ENCODE peak calls at places on chromosome 21, in nine cellular contexts. O is RWPE2; X is IMR-90; W is lower lobe of right lung; Z is heart left ventricle; N is mammary epithelial cell; P is aorta; M is astrocyte; R is effector memory CD4-positive, alpha-beta T cell. A is an unnamed sample.

GRCh38 chr21:26389971-26390641 is 183.0 kb downstream of the CYYR1 start:
- DNase-seq in O (peak; percentile 88), M (peak; percentile 66), P (no peak), N (peak; percentile 100), X (peak; percentile 21), R (no peak), W (no peak), Z (no peak), A (no peak)

GRCh38 chr21:27333091-27333490 is 366.2 kb upstream of the ADAMTS5 start:
- DNase-seq in Z (no peak), M (no peak), R (no peak), N (no peak), X (no peak), O (no peak), P (no peak), W (no peak), A (no peak)

GRCh38 chr21:25385912-25386474 is 221.3 kb downstream of the MRPL39 start:
- DNase-seq in Z (no peak), O (no peak), P (no peak), R (no peak), N (peak; percentile 37), X (peak; percentile 77), M (peak; percentile 49), W (no peak), A (peak; percentile 39)

GRCh38 chr21:44986471-44987291 is 46.9 kb downstream of the SLX9 start:
- DNase-seq in X (no peak), W (peak; percentile 40), R (no peak), M (no peak), N (no peak), Z (peak; percentile 36), O (peak; percentile 58), P (peak; percentile 82), A (no peak)

GRCh38 chr21:26405071-26405470 is 168.0 kb downstream of the CYYR1 start:
- DNase-seq in N (peak; percentile 30), X (peak; percentile 18), O (no peak), W (no peak), P (no peak), M (peak; percentile 51), R (no peak), Z (no peak), A (no peak)

GRCh38 chr21:23686737-23687136 is 1920.5 kb downstream of the MRPL39 start:
- DNase-seq in Z (no peak), N (no peak), O (no peak), P (no peak), R (no peak), M (no peak), X (no peak), W (no peak), A (no peak)

GRCh38 chr21:16193758-16194606 is 464.2 kb downstream of the USP25 start:
- DNase-seq in P (no peak), M (peak; percentile 91), W (peak; percentile 61), X (peak; percentile 79), O (no peak), N (peak; percentile 61), R (no peak), Z (peak; percentile 71), A (no peak)

GRCh38 chr21:37281579-37281978 is 14.4 kb upstream of the VPS26C start:
- DNase-seq in X (no peak), R (no peak), Z (no peak), W (no peak), O (no peak), M (no peak), N (no peak), P (peak; percentile 39), A (no peak)

GRCh38 chr21:28554660-28555475 is 437.8 kb downstream of the LTN1 start:
- DNase-seq in M (peak; percentile 79), P (peak; percentile 52), X (peak; percentile 63), Z (no peak), N (peak; percentile 35), R (no peak), W (no peak), O (no peak), A (no peak)

GRCh38 chr21:27423073-27423472 is 456.2 kb upstream of the ADAMTS5 start:
- DNase-seq in M (peak; percentile 79), P (peak; percentile 88), R (no peak), N (peak; percentile 90), X (peak; percentile 95), O (no peak), W (no peak), Z (peak; percentile 74), A (no peak)

GRCh38 chr21:37483776-37484175 is 117.2 kb downstream of the DYRK1A start:
- DNase-seq in R (no peak), X (no peak), W (no peak), M (no peak), Z (no peak), N (no peak), O (no peak), P (no peak), A (no peak)

GRCh38 chr21:26982767-26983166 is 15.9 kb upstream of the ADAMTS5 start:
- DNase-seq in P (no peak), Z (no peak), X (peak; percentile 63), N (peak; percentile 82), W (no peak), R (no peak), M (peak; percentile 29), O (no peak), A (no peak)

GRCh38 chr21:41895643-41896493 is 16.7 kb upstream of the PRDM15 start:
- DNase-seq in Z (no peak), M (peak; percentile 18), R (peak; percentile 15), W (no peak), P (no peak), X (peak; percentile 18), O (no peak), N (no peak), A (no peak)

GRCh38 chr21:45963225-45963555 is 18.4 kb upstream of the COL6A1 start:
- DNase-seq in N (no peak), X (peak; percentile 52), P (no peak), W (no peak), O (no peak), M (no peak), Z (no peak), R (no peak), A (no peak)

GRCh38 chr21:42496120-42496838 is at the start of gene RSPH1:
- DNase-seq in N (peak; percentile 99), W (peak; percentile 99), P (peak; percentile 100), Z (peak; percentile 100), O (peak; percentile 98), M (peak; percentile 92), R (peak; percentile 99), X (peak; percentile 95), A (peak; percentile 100)

GRCh38 chr21:25638634-25639166 is 358 bp upstream of the JAM2 start:
- DNase-seq in M (no peak), Z (no peak), W (no peak), P (no peak), X (peak; percentile 27), N (no peak), R (no peak), O (no peak), A (peak; percentile 14)

GRCh38 chr21:39537571-39537970 is 75.2 kb upstream of the B3GALT5 start:
- DNase-seq in O (no peak), R (no peak), P (no peak), M (no peak), W (no peak), X (no peak), Z (no peak), N (no peak), A (no peak)
- H3K27ac ChIP-seq in O (no peak overlapping the region), R (no peak overlapping the region), P (no peak overlapping the region), M (no peak overlapping the region), W (no peak overlapping the region), X (no peak overlapping the region), Z (no peak overlapping the region), N (no peak overlapping the region), A (no peak overlapping the region)

GRCh38 chr21:40210251-40210650 is 343.0 kb downstream of the PCP4 start:
- DNase-seq in P (no peak), W (no peak), O (no peak), X (no peak), N (no peak), R (no peak), M (no peak), Z (no peak), A (no peak)

GRCh38 chr21:40200962-40201361 is 333.7 kb downstream of the PCP4 start:
- DNase-seq in R (no peak), M (no peak), Z (no peak), O (no peak), P (no peak), X (no peak), N (no peak), W (no peak), A (no peak)

GRCh38 chr21:40208206-40208950 is 341.1 kb downstream of the PCP4 start:
- DNase-seq in P (no peak), O (no peak), W (no peak), R (no peak), N (no peak), Z (no peak), M (no peak), X (no peak), A (no peak)

GRCh38 chr21:40208960-40209359 is 341.7 kb downstream of the PCP4 start:
- DNase-seq in M (no peak), O (no peak), X (no peak), Z (no peak), R (no peak), N (no peak), W (no peak), P (no peak), A (no peak)

DNA sequence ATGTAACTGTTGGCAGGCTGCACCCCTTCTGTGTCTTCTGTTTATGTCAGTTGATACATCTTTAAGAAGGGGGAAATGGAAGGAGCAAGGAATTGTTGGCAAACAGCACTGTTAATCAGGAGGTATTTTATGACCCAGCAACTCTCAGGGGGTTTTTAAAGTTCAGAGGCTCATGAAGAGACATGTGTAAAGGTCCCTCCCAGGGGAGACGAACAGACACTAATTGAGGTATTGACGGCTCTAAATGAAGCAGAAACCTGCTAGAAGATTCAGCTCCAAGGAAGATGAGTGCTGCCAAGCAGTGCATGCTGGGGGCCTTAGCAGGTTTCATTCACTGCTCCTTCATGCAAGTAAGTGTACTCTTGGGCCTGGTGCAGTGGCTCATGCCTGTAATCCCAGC is 337.7 kb downstream of the PCP4 start:
- DNase-seq in Z (no peak), O (no peak), M (no peak), W (no peak), N (no peak), R (no peak), P (no peak), X (no peak), A (no peak)
- H3K9me3 ChIP-seq in Z (no peaks in the 10 kb centered on the region), O (no peaks in the 10 kb centered on the region), M (no peaks in the 10 kb centered on the region), W (no peaks in the 10 kb centered on the region), N (no peaks in the 10 kb centered on the region), R (no peaks in the 10 kb centered on the region), P (no peaks in the 10 kb centered on the region), X (peaks cover 26% of the 10 kb centered on the region), A (no peaks in the 10 kb centered on the region)

GRCh38 chr21:30209571-30209970 is 6.3 kb downstream of the CLDN8 start:
- DNase-seq in M (no peak), W (no peak), P (no peak), O (no peak), R (no peak), N (no peak), X (no peak), Z (no peak), A (no peak)

GRCh38 chr21:30206551-30207251 is 9.2 kb downstream of the CLDN8 start:
- DNase-seq in Z (no peak), R (no peak), O (no peak), N (peak; percentile 67), P (no peak), M (peak; percentile 3), X (no peak), W (no peak), A (no peak)

GRCh38 chr21:30207252-30207579 is 8.7 kb downstream of the CLDN8 start:
- DNase-seq in N (no peak), W (no peak), M (no peak), O (no peak), R (no peak), P (no peak), Z (no peak), X (no peak), A (no peak)
- H3K4me3 ChIP-seq in N (no peak overlapping the region), W (no peak overlapping the region), M (no peak overlapping the region), O (no peak overlapping the region), R (no peak overlapping the region), P (no peak overlapping the region), Z (no peak overlapping the region), X (no peak overlapping the region), A (no peak overlapping the region)

GRCh38 chr21:38784458-38785266 is 21.1 kb upstream of the ETS2 start:
- DNase-seq in N (no peak), P (no peak), M (no peak), O (no peak), R (no peak), W (no peak), Z (no peak), X (no peak), A (no peak)
- H3K27ac ChIP-seq in N (no peak overlapping the region), P (no peak overlapping the region), M (no peak overlapping the region), O (no peak overlapping the region), R (no peak overlapping the region), W (no peak overlapping the region), Z (no peak overlapping the region), X (no peak overlapping the region), A (no peak overlapping the region)

A was measured in CD4-positive, CD25-positive, alpha-beta regulatory T cell.